ENCODE peak calls at places on chromosomes 12 and 14, in six cellular contexts. Y is CD8-positive, alpha-beta memory T cell; K is central memory CD8-positive, alpha-beta T cell; R is AG10803; H is dermis microvascular lymphatic vessel endothelial cell; C is T-helper 1 cell. F is an unnamed sample.

GRCh38 chr12:131934535-131934934 is 5.5 kb downstream of the PUS1 start:
- DNase-seq in C (no peak), K (no peak), H (no peak), Y (no peak), R (no peak), F (no peak)

GRCh38 chr12:128133321-128134050 is 133.5 kb upstream of the TMEM132C start:
- DNase-seq in C (no peak), H (no peak), K (no peak), R (no peak), Y (no peak), F (no peak)

GRCh38 chr12:119988440-119988787 is 622 bp upstream of the BICDL1 start:
- DNase-seq in C (no peak), K (no peak), R (peak), H (peak), Y (no peak), F (peak)

GRCh38 chr12:18853570-18854366 is 115.8 kb downstream of the CAPZA3 start:
- DNase-seq in Y (no peak), H (no peak), K (no peak), R (no peak), C (no peak), F (no peak)

GRCh38 chr14:51455041-51455835 is 196.5 kb upstream of the FRMD6 start:
- DNase-seq in K (no peak), H (no peak), Y (no peak), C (no peak), R (no peak), F (no peak)

GRCh38 chr12:12930633-12931032 is 21.3 kb downstream of the GPRC5D start:
- DNase-seq in Y (no peak), H (no peak), R (no peak), K (no peak), C (no peak), F (no peak)

GRCh38 chr12:98490491-98491453 is 24.6 kb upstream of the TMPO start:
- DNase-seq in K (peak), R (peak), Y (peak), C (peak), H (peak), F (peak)

GRCh38 chr14:34110531-34110930 is 159.7 kb upstream of the EGLN3 start:
- DNase-seq in K (no peak), Y (no peak), H (no peak), R (no peak), C (no peak), F (peak)

GRCh38 chr14:67187826-67188225 is 1.4 kb upstream of the GARIN2 start:
- DNase-seq in K (no peak), Y (no peak), R (peak), C (no peak), H (no peak), F (peak)

GRCh38 chr12:89067436-89067835 is 284.9 kb downstream of the DUSP6 start:
- DNase-seq in K (no peak), Y (no peak), C (no peak), H (no peak), R (peak), F (peak)

GRCh38 chr14:101460521-101460920 is 100.8 kb upstream of the DIO3 start:
- DNase-seq in H (no peak), R (no peak), K (no peak), C (no peak), Y (no peak), F (no peak)

GRCh38 chr12:119182701-119183493 is 4.2 kb downstream of the HSPB8 start:
- DNase-seq in K (no peak), C (no peak), Y (no peak), H (no peak), R (no peak), F (no peak)

GRCh38 chr12:13390921-13391320 is 194.4 kb downstream of the EMP1 start:
- DNase-seq in R (no peak), Y (no peak), H (no peak), K (no peak), C (no peak), F (no peak)

GRCh38 chr14:56199976-56200577 is 81.9 kb downstream of the PELI2 start:
- DNase-seq in Y (no peak), R (peak), K (no peak), H (no peak), C (no peak), F (peak)

GRCh38 chr14:105500036-105500725 is 9.1 kb downstream of the TEDC1 start:
- DNase-seq in K (peak), C (no peak), R (no peak), Y (no peak), H (no peak), F (no peak)

GRCh38 chr14:32627545-32628298 is 298.6 kb downstream of the AKAP6 start:
- DNase-seq in R (no peak), K (no peak), C (no peak), H (no peak), Y (no peak), F (no peak)

GRCh38 chr12:59087691-59088090 is 167.4 kb upstream of the LRIG3 start:
- DNase-seq in R (no peak), C (no peak), K (no peak), Y (no peak), H (no peak), F (no peak)

GRCh38 chr12:19201653-19202052 is 72.1 kb downstream of the PLEKHA5 start:
- DNase-seq in R (peak), Y (no peak), C (no peak), H (no peak), K (no peak), F (peak)

GRCh38 chr14:24430143-24430681 is 458 bp downstream of the KHNYN start:
- DNase-seq in K (peak), R (peak), H (peak), C (peak), Y (peak), F (peak)

GRCh38 chr14:23910081-23910875 is 43.3 kb upstream of the DHRS4 start:
- DNase-seq in H (peak), Y (no peak), C (no peak), R (peak), K (no peak), F (peak)

GRCh38 chr12:128727999-128728398 is 95.8 kb downstream of the SLC15A4 start:
- DNase-seq in C (no peak), Y (no peak), K (no peak), R (no peak), H (no peak), F (no peak)

GRCh38 chr14:65035049-65035448 is 48.4 kb downstream of the FNTB start:
- DNase-seq in C (no peak), R (no peak), K (no peak), Y (no peak), H (peak), F (peak)

GRCh38 chr12:59080101-59080500 is 159.8 kb upstream of the LRIG3 start:
- DNase-seq in R (no peak), Y (no peak), K (no peak), C (no peak), H (no peak), F (no peak)

GRCh38 chr12:34400986-34401658 is 378.8 kb downstream of the ALG10 start:
- DNase-seq in C (no peak), K (peak), H (no peak), R (no peak), Y (no peak), F (no peak)

GRCh38 chr12:107607464-107608392 is 77.9 kb upstream of the PWP1 start:
- DNase-seq in H (peak), Y (peak), C (peak), K (peak), R (peak), F (peak)

GRCh38 chr14:55339770-55340169 is 68.5 kb downstream of the FBXO34 start:
- DNase-seq in C (no peak), K (no peak), H (no peak), R (no peak), Y (no peak), F (no peak)

GRCh38 chr12:109492371-109492770 is 14.9 kb downstream of the UBE3B start:
- DNase-seq in K (no peak), H (no peak), R (no peak), C (no peak), Y (no peak), F (no peak)

GRCh38 chr14:28157289-28157869 is 609.2 kb upstream of the FOXG1 start:
- DNase-seq in K (no peak), R (no peak), C (no peak), H (no peak), Y (no peak), F (no peak)

GRCh38 chr12:107064243-107064642 is 29.1 kb downstream of the CRY1 start:
- DNase-seq in C (no peak), K (no peak), R (no peak), H (no peak), Y (no peak), F (no peak)

GRCh38 chr14:69237142-69237541 is 22.8 kb upstream of the GALNT16 start:
- DNase-seq in C (no peak), Y (no peak), H (no peak), R (no peak), K (no peak), F (no peak)

GRCh38 chr14:93824076-93824475 is 35.8 kb upstream of the PRIMA1 start:
- DNase-seq in Y (no peak), C (no peak), H (no peak), K (no peak), R (no peak), F (no peak)

GRCh38 chr12:97940629-97941028 is 478.0 kb downstream of the RMST start:
- DNase-seq in K (no peak), R (peak), Y (no peak), C (no peak), H (no peak), F (peak)

GRCh38 chr12:91441236-91441635 is 258.6 kb upstream of the DCN start:
- DNase-seq in C (no peak), Y (no peak), R (no peak), K (no peak), H (no peak), F (no peak)

GRCh38 chr12:57864382-57864781 is 17.9 kb upstream of the CTDSP2 start:
- DNase-seq in H (no peak), R (peak), Y (no peak), K (no peak), C (no peak), F (no peak)

GRCh38 chr12:27359578-27360340 is 27.1 kb downstream of the BMAL2 start:
- DNase-seq in Y (no peak), C (no peak), H (no peak), K (no peak), R (peak), F (peak)

GRCh38 chr14:68563256-68564131 is 229.4 kb downstream of the ZFP36L1 start:
- DNase-seq in Y (peak), H (no peak), C (no peak), K (no peak), R (peak), F (peak)

GRCh38 chr12:26723379-26724308 is 109.3 kb downstream of the ITPR2 start:
- DNase-seq in R (peak), C (no peak), K (no peak), H (peak), Y (no peak), F (peak)